ENCODE peak calls at places on chromosome X, in nine cellular contexts. One of them, this sample, is unnamed.

GRCh38 chrX:46912673-46913491 is 661 bp downstream of the JADE3 start:
- DNase-seq in uterus: peak; percentile 30
- DNase-seq in transverse colon: peak; percentile 50
- DNase-seq in lower leg skin: no peak
- DNase-seq in heart left ventricle: peak; percentile 55
- DNase-seq in ovary: peak; percentile 43
- DNase-seq in prostate gland: peak; percentile 4
- DNase-seq in GM12878: no peak
- DNase-seq in suprapubic skin: no peak
- DNase-seq in this sample: no peak

GRCh38 chrX:23720117-23720677 is 22.9 kb downstream of the ACOT9 start:
- DNase-seq in ovary: no peak
- DNase-seq in uterus: no peak
- DNase-seq in heart left ventricle: no peak
- DNase-seq in suprapubic skin: no peak
- DNase-seq in GM12878: no peak
- DNase-seq in prostate gland: no peak
- DNase-seq in lower leg skin: no peak
- DNase-seq in transverse colon: no peak
- DNase-seq in this sample: no peak

GRCh38 chrX:140815868-140816267 is 106.3 kb downstream of the LINC00632 start:
- DNase-seq in heart left ventricle: no peak
- DNase-seq in suprapubic skin: no peak
- DNase-seq in uterus: no peak
- DNase-seq in lower leg skin: no peak
- DNase-seq in prostate gland: no peak
- DNase-seq in transverse colon: no peak
- DNase-seq in GM12878: no peak
- DNase-seq in ovary: no peak
- DNase-seq in this sample: no peak

GRCh38 chrX:5916945-5917344 is 311.7 kb downstream of the NLGN4X start:
- DNase-seq in GM12878: no peak
- DNase-seq in suprapubic skin: no peak
- DNase-seq in prostate gland: no peak
- DNase-seq in uterus: no peak
- DNase-seq in transverse colon: no peak
- DNase-seq in ovary: no peak
- DNase-seq in lower leg skin: no peak
- DNase-seq in heart left ventricle: no peak
- DNase-seq in this sample: no peak

GRCh38 chrX:40018021-40018420 is 79.7 kb downstream of the BCOR start:
- DNase-seq in GM12878: no peak
- DNase-seq in suprapubic skin: no peak
- DNase-seq in transverse colon: no peak
- DNase-seq in prostate gland: no peak
- DNase-seq in lower leg skin: no peak
- DNase-seq in ovary: no peak
- DNase-seq in uterus: no peak
- DNase-seq in heart left ventricle: no peak
- DNase-seq in this sample: no peak

GRCh38 chrX:130716822-130717405 is 186.1 kb downstream of the ENOX2 start:
- DNase-seq in ovary: no peak
- DNase-seq in uterus: no peak
- DNase-seq in suprapubic skin: no peak
- DNase-seq in prostate gland: no peak
- DNase-seq in heart left ventricle: no peak
- DNase-seq in lower leg skin: no peak
- DNase-seq in GM12878: no peak
- DNase-seq in transverse colon: no peak
- DNase-seq in this sample: no peak

GRCh38 chrX:26262121-26262523 is 46.2 kb downstream of the MAGEB5 start:
- DNase-seq in heart left ventricle: no peak
- DNase-seq in uterus: no peak
- DNase-seq in GM12878: no peak
- DNase-seq in prostate gland: no peak
- DNase-seq in suprapubic skin: no peak
- DNase-seq in ovary: no peak
- DNase-seq in transverse colon: no peak
- DNase-seq in lower leg skin: no peak
- DNase-seq in this sample: no peak

GRCh38 chrX:86215260-86215659 is 67.0 kb downstream of the DACH2 start:
- DNase-seq in GM12878: no peak
- DNase-seq in transverse colon: no peak
- DNase-seq in ovary: no peak
- DNase-seq in lower leg skin: no peak
- DNase-seq in prostate gland: no peak
- DNase-seq in suprapubic skin: no peak
- DNase-seq in heart left ventricle: no peak
- DNase-seq in uterus: no peak
- DNase-seq in this sample: no peak

GRCh38 chrX:104659037-104659744 is 93.2 kb downstream of the IL1RAPL2 start:
- DNase-seq in transverse colon: no peak
- DNase-seq in GM12878: no peak
- DNase-seq in ovary: no peak
- DNase-seq in heart left ventricle: peak; percentile 47
- DNase-seq in lower leg skin: no peak
- DNase-seq in uterus: no peak
- DNase-seq in suprapubic skin: no peak
- DNase-seq in prostate gland: peak; percentile 4
- DNase-seq in this sample: no peak

GRCh38 chrX:140360284-140360683 is 144.6 kb downstream of the SOX3 start:
- DNase-seq in lower leg skin: no peak
- DNase-seq in heart left ventricle: no peak
- DNase-seq in prostate gland: no peak
- DNase-seq in transverse colon: no peak
- DNase-seq in GM12878: no peak
- DNase-seq in uterus: no peak
- DNase-seq in ovary: no peak
- DNase-seq in suprapubic skin: no peak
- DNase-seq in this sample: no peak

GRCh38 chrX:12309040-12309732 is 170.9 kb downstream of the FRMPD4 start:
- DNase-seq in heart left ventricle: no peak
- DNase-seq in lower leg skin: no peak
- DNase-seq in prostate gland: no peak
- DNase-seq in transverse colon: no peak
- DNase-seq in ovary: no peak
- DNase-seq in uterus: no peak
- DNase-seq in suprapubic skin: no peak
- DNase-seq in GM12878: no peak
- DNase-seq in this sample: no peak

GRCh38 chrX:22135994-22136684 is 104.0 kb downstream of the PHEX start:
- DNase-seq in lower leg skin: no peak
- DNase-seq in prostate gland: peak; percentile 25
- DNase-seq in suprapubic skin: no peak
- DNase-seq in transverse colon: no peak
- DNase-seq in heart left ventricle: no peak
- DNase-seq in uterus: peak; percentile 31
- DNase-seq in ovary: no peak
- DNase-seq in GM12878: no peak
- DNase-seq in this sample: no peak

GRCh38 chrX:56576721-56577120 is 13.3 kb downstream of the UBQLN2 start:
- DNase-seq in lower leg skin: no peak
- DNase-seq in prostate gland: no peak
- DNase-seq in transverse colon: no peak
- DNase-seq in suprapubic skin: no peak
- DNase-seq in ovary: no peak
- DNase-seq in GM12878: no peak
- DNase-seq in uterus: no peak
- DNase-seq in heart left ventricle: no peak
- DNase-seq in this sample: no peak

GRCh38 chrX:130878350-130879341 is 24.4 kb downstream of the ENOX2 start:
- DNase-seq in ovary: no peak
- DNase-seq in heart left ventricle: no peak
- DNase-seq in uterus: no peak
- DNase-seq in GM12878: no peak
- DNase-seq in prostate gland: peak; percentile 11
- DNase-seq in lower leg skin: no peak
- DNase-seq in transverse colon: peak; percentile 9
- DNase-seq in suprapubic skin: no peak
- DNase-seq in this sample: peak; percentile 36

GRCh38 chrX:49176421-49177326 is 5.0 kb downstream of the PLP2 start:
- DNase-seq in lower leg skin: no peak
- DNase-seq in suprapubic skin: no peak
- DNase-seq in transverse colon: no peak
- DNase-seq in uterus: no peak
- DNase-seq in heart left ventricle: no peak
- DNase-seq in ovary: no peak
- DNase-seq in prostate gland: no peak
- DNase-seq in GM12878: no peak
- DNase-seq in this sample: no peak

GRCh38 chrX:11836284-11836683 is 78.2 kb downstream of the MSL3 start:
- DNase-seq in ovary: no peak
- DNase-seq in heart left ventricle: no peak
- DNase-seq in GM12878: no peak
- DNase-seq in uterus: no peak
- DNase-seq in suprapubic skin: no peak
- DNase-seq in transverse colon: no peak
- DNase-seq in prostate gland: no peak
- DNase-seq in lower leg skin: no peak
- DNase-seq in this sample: no peak

GRCh38 chrX:75038925-75039324 is 113.7 kb upstream of the NEXMIF start:
- DNase-seq in ovary: no peak
- DNase-seq in lower leg skin: no peak
- DNase-seq in prostate gland: no peak
- DNase-seq in suprapubic skin: no peak
- DNase-seq in transverse colon: no peak
- DNase-seq in uterus: no peak
- DNase-seq in heart left ventricle: no peak
- DNase-seq in GM12878: peak; percentile 11
- DNase-seq in this sample: no peak
- TF ChIP-seq CTCF in ovary: no peak
- TF ChIP-seq CTCF in lower leg skin: no peak
- TF ChIP-seq CTCF in prostate gland: no peak
- TF ChIP-seq CTCF in suprapubic skin: no peak
- TF ChIP-seq CTCF in transverse colon: no peak
- TF ChIP-seq CTCF in uterus: no peak
- TF ChIP-seq CTCF in heart left ventricle: no peak
- TF ChIP-seq CTCF in GM12878: peak; percentile 42
- TF ChIP-seq CTCF in this sample: no peak

GRCh38 chrX:19746919-19747671 is 140.3 kb downstream of the SH3KBP1 start:
- DNase-seq in prostate gland: no peak
- DNase-seq in transverse colon: no peak
- DNase-seq in uterus: no peak
- DNase-seq in GM12878: no peak
- DNase-seq in heart left ventricle: no peak
- DNase-seq in suprapubic skin: no peak
- DNase-seq in ovary: no peak
- DNase-seq in lower leg skin: no peak
- DNase-seq in this sample: no peak

GRCh38 chrX:19751068-19751467 is 136.3 kb downstream of the SH3KBP1 start:
- DNase-seq in transverse colon: no peak
- DNase-seq in GM12878: no peak
- DNase-seq in heart left ventricle: no peak
- DNase-seq in uterus: no peak
- DNase-seq in ovary: no peak
- DNase-seq in prostate gland: no peak
- DNase-seq in lower leg skin: no peak
- DNase-seq in suprapubic skin: no peak
- DNase-seq in this sample: no peak

GRCh38 chrX:19750028-19750786 is 137.2 kb downstream of the SH3KBP1 start:
- DNase-seq in GM12878: peak; percentile 68
- DNase-seq in transverse colon: no peak
- DNase-seq in suprapubic skin: no peak
- DNase-seq in ovary: no peak
- DNase-seq in uterus: no peak
- DNase-seq in prostate gland: no peak
- DNase-seq in lower leg skin: no peak
- DNase-seq in heart left ventricle: no peak
- DNase-seq in this sample: no peak

GRCh38 chrX:19748898-19749680 is 138.3 kb downstream of the SH3KBP1 start:
- DNase-seq in lower leg skin: no peak
- DNase-seq in GM12878: no peak
- DNase-seq in heart left ventricle: no peak
- DNase-seq in prostate gland: no peak
- DNase-seq in uterus: no peak
- DNase-seq in ovary: no peak
- DNase-seq in transverse colon: no peak
- DNase-seq in suprapubic skin: no peak
- DNase-seq in this sample: no peak

DNA sequence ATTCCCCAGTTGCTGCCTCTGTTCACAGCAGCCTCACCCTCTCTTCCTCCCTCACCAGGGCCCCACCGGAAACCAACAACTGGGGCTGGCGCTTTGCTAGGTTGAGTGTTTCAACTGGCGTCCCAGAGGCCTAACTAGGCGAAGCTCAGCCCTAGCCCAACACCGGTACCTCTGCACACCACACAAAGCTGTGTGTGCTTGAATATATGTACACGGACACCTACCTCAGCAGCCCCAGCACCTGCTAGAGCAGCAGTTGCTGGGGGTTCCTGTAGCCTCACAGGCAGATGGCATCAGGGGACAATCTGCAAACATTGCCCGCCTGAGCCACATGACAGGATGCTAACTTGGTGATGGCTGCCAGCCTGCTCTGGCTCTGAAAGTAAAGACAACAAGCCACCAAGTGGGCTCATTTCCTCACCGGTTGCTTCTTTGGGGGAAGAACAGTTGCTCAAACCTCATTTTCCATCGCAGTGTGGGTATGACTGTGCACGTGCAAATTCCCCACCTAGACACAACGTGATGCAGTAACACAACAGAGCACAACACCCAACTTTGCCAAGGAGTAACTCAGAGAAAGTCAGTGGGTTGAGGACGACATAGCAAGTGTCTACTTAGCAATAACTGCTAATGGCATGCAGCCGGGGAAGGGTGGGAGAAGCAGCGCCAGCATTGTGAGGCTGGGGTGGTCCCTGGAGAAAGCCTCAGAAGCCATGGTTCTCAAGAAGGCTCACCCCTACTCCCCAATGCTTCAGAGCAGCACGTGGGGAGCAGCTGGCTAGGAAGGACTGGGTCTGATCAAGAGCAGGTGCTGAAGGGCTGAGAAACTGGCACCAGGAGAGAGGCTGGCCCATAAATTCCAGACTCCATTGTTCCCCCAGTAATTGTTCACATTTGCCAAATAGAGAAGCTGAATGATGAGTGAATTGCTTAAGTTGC is 139.5 kb downstream of the SH3KBP1 start:
- DNase-seq in uterus: no peak
- DNase-seq in transverse colon: peak; percentile 48
- DNase-seq in ovary: no peak
- DNase-seq in prostate gland: no peak
- DNase-seq in lower leg skin: no peak
- DNase-seq in heart left ventricle: peak; percentile 22
- DNase-seq in suprapubic skin: no peak
- DNase-seq in GM12878: no peak
- DNase-seq in this sample: no peak
- H3K4me3 ChIP-seq in uterus: no peak overlapping the region
- H3K4me3 ChIP-seq in transverse colon: no peak overlapping the region
- H3K4me3 ChIP-seq in ovary: no peak overlapping the region
- H3K4me3 ChIP-seq in prostate gland: no peak overlapping the region
- H3K4me3 ChIP-seq in lower leg skin: no peak overlapping the region
- H3K4me3 ChIP-seq in heart left ventricle: no peak overlapping the region
- H3K4me3 ChIP-seq in suprapubic skin: no peak overlapping the region
- H3K4me3 ChIP-seq in GM12878: no peak overlapping the region
- H3K4me3 ChIP-seq in this sample: no peak overlapping the region

GRCh38 chrX:18425199-18426003 is at the start of gene CDKL5:
- DNase-seq in uterus: peak; percentile 98
- DNase-seq in ovary: peak; percentile 97
- DNase-seq in prostate gland: peak; percentile 97
- DNase-seq in transverse colon: peak; percentile 97
- DNase-seq in GM12878: peak; percentile 75
- DNase-seq in lower leg skin: peak; percentile 99
- DNase-seq in suprapubic skin: peak; percentile 99
- DNase-seq in heart left ventricle: peak; percentile 98
- DNase-seq in this sample: peak; percentile 95
- TF ChIP-seq POLR2A in uterus: peak; percentile 61
- TF ChIP-seq POLR2A in ovary: peak; percentile 67
- TF ChIP-seq POLR2A in prostate gland: peak; percentile 88
- TF ChIP-seq POLR2A in transverse colon: peak; percentile 66
- TF ChIP-seq POLR2A in GM12878: peak; percentile 67
- TF ChIP-seq POLR2A in lower leg skin: no peak
- TF ChIP-seq POLR2A in suprapubic skin: peak; percentile 28
- TF ChIP-seq POLR2A in heart left ventricle: peak; percentile 93
- TF ChIP-seq POLR2A in this sample: peak; percentile 88

GRCh38 chrX:37995428-37995827 is 10.9 kb upstream of the SYTL5 start:
- DNase-seq in transverse colon: no peak
- DNase-seq in heart left ventricle: no peak
- DNase-seq in lower leg skin: no peak
- DNase-seq in uterus: no peak
- DNase-seq in GM12878: no peak
- DNase-seq in prostate gland: no peak
- DNase-seq in ovary: no peak
- DNase-seq in suprapubic skin: no peak
- DNase-seq in this sample: no peak
- TF ChIP-seq CTCF in transverse colon: no peak
- TF ChIP-seq CTCF in heart left ventricle: no peak
- TF ChIP-seq CTCF in lower leg skin: no peak
- TF ChIP-seq CTCF in uterus: no peak
- TF ChIP-seq CTCF in GM12878: no peak
- TF ChIP-seq CTCF in prostate gland: no peak
- TF ChIP-seq CTCF in ovary: no peak
- TF ChIP-seq CTCF in suprapubic skin: no peak
- TF ChIP-seq CTCF in this sample: no peak